ENCODE peak calls at places on chromosomes 13 and 19, in nine cellular contexts. J, C, D, V, Z, E, I, A and G are unnamed samples. For H3K4me1, the result is how much of the 10 kb centered on the place peaks cover.

GRCh38 chr19:14061751-14062557 is at the start of gene PALM3:
- DNase-seq in Z (no peak), I (no peak), J (no peak), C (no peak), D (no peak), V (no peak), E (peak), A (peak), G (no peak)

GRCh38 chr13:40031031-40031430 is 375.6 kb downstream of the COG6 start:
- DNase-seq in V (no peak), I (no peak), A (no peak), E (no peak), J (peak), D (no peak), C (no peak), Z (no peak), G (no peak)

GRCh38 chr13:73290844-73291243 is 232.0 kb downstream of the KLF5 start:
- DNase-seq in A (no peak), C (no peak), V (no peak), Z (no peak), J (no peak), D (no peak), I (no peak), E (no peak), G (no peak)

GRCh38 chr13:75399879-75400217 is 82.1 kb downstream of the TBC1D4 start:
- DNase-seq in V (no peak), Z (no peak), J (no peak), A (peak), C (peak), D (no peak), E (no peak), I (no peak), G (no peak)

GRCh38 chr19:37855098-37855497 is 51.3 kb downstream of the WDR87 start:
- DNase-seq in C (no peak), Z (peak), I (no peak), V (no peak), A (no peak), D (no peak), E (peak), J (no peak), G (no peak)

GRCh38 chr13:90968510-90968909 is 379.0 kb upstream of the MIR17HG start:
- DNase-seq in Z (no peak), E (no peak), D (peak), I (peak), V (no peak), A (no peak), J (peak), C (no peak), G (no peak)

GRCh38 chr13:32159147-32159869 is 127.7 kb downstream of the FRY start:
- DNase-seq in A (no peak), C (no peak), I (no peak), E (no peak), J (no peak), V (no peak), Z (no peak), D (no peak), G (no peak)

GRCh38 chr19:36267061-36267845 is 52.3 kb downstream of the ZNF146 start:
- DNase-seq in Z (no peak), C (no peak), I (no peak), D (no peak), V (no peak), J (no peak), E (no peak), A (no peak), G (no peak)

GRCh38 chr19:2552859-2553258 is 76.9 kb downstream of the GADD45B start:
- DNase-seq in V (no peak), I (no peak), C (no peak), E (peak), A (no peak), Z (no peak), D (no peak), J (peak), G (no peak)

GRCh38 chr19:1027953-1028902 is 1.8 kb downstream of the CNN2 start:
- DNase-seq in D (peak), E (peak), V (no peak), J (peak), A (peak), Z (peak), I (peak), C (peak), G (no peak)

GRCh38 chr13:99971576-99972189 is at the start of gene ZIC5:
- DNase-seq in C (no peak), V (no peak), I (peak), Z (no peak), E (no peak), D (peak), J (peak), A (no peak), G (no peak)

GRCh38 chr19:54104998-54105715 is 2.5 kb downstream of the NDUFA3 start:
- DNase-seq in V (no peak), Z (no peak), C (no peak), D (no peak), I (no peak), A (no peak), E (no peak), J (no peak), G (no peak)

GRCh38 chr13:36685912-36686311 is 12.1 kb downstream of the SERTM1 start:
- DNase-seq in I (no peak), E (no peak), A (no peak), C (no peak), V (no peak), J (no peak), Z (no peak), D (no peak), G (no peak)

GRCh38 chr19:49830766-49831165 is 12.7 kb downstream of the MED25 start:
- DNase-seq in V (no peak), D (no peak), A (no peak), E (no peak), J (no peak), Z (no peak), C (no peak), I (no peak), G (no peak)

GRCh38 chr19:31548941-31549340 is 199.7 kb upstream of the TSHZ3 start:
- DNase-seq in V (no peak), I (peak), J (peak), D (no peak), Z (peak), E (no peak), A (no peak), C (peak), G (no peak)

GRCh38 chr19:10884273-10884672 is 12.9 kb downstream of the CARM1 start:
- DNase-seq in A (peak), D (no peak), I (peak), C (no peak), J (no peak), E (peak), V (no peak), Z (no peak), G (no peak)
- H3K4me1 ChIP-seq in A (under half), D (half or more), I (half or more), C (under half), J (under half), E (under half), V (under half), Z (under half), G (under half)

GRCh38 chr13:97302611-97303010 is 80.5 kb downstream of the MBNL2 start:
- DNase-seq in A (no peak), Z (no peak), E (no peak), D (no peak), I (no peak), V (no peak), C (no peak), J (no peak), G (no peak)
- H3K4me1 ChIP-seq in A (under half), Z (half or more), E (under half), D (under half), I (under half), V (under half), C (under half), J (under half), G (half or more)

GRCh38 chr13:112447306-112447705 is 71.2 kb downstream of the SPACA7 start:
- DNase-seq in V (no peak), E (no peak), C (no peak), I (no peak), Z (no peak), D (no peak), J (no peak), A (no peak), G (no peak)
- H3K4me1 ChIP-seq in V (under half), E (under half), C (under half), I (under half), Z (under half), D (under half), J (under half), A (under half), G (under half)

GRCh38 chr13:44433863-44434262 is 60.2 kb downstream of the SERP2 start:
- DNase-seq in A (no peak), D (no peak), C (no peak), J (no peak), V (no peak), I (no peak), E (no peak), Z (no peak), G (no peak)

GRCh38 chr13:44431150-44431549 is 57.5 kb downstream of the SERP2 start:
- DNase-seq in D (peak), A (no peak), Z (no peak), I (peak), J (peak), C (no peak), E (peak), V (no peak), G (no peak)

GRCh38 chr13:44435142-44435982 is 61.7 kb downstream of the SERP2 start:
- DNase-seq in V (peak), A (peak), J (peak), D (peak), Z (peak), I (peak), E (peak), C (peak), G (peak)

GRCh38 chr13:44434441-44435141 is 61.0 kb downstream of the SERP2 start:
- DNase-seq in J (no peak), Z (no peak), A (no peak), E (no peak), V (no peak), C (no peak), D (no peak), I (no peak), G (no peak)

DNA sequence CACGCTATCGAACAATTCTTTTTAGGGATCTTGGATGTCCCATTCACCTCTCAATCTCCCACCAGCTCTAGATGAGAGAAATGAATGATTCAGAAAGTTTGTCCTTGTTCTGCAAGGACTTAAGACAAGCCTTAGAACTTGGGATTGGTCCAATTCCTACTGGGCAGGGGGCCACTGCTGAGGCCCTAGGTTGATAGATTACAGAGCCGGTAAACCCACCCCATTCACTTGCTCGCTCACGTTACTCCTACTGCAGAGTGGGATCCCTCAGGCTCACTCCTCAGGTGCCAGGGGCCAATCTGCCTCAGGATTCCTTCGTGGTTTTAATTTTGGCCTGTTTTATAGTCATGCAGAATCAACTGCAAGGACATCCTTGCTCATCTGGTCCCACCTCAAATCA is 59.0 kb downstream of the SERP2 start:
- DNase-seq in I (no peak), A (no peak), J (no peak), E (no peak), V (no peak), D (peak), C (no peak), Z (no peak), G (no peak)
- H3K4me1 ChIP-seq in I (under half), A (under half), J (under half), E (under half), V (under half), D (under half), C (under half), Z (under half), G (under half)

DNA sequence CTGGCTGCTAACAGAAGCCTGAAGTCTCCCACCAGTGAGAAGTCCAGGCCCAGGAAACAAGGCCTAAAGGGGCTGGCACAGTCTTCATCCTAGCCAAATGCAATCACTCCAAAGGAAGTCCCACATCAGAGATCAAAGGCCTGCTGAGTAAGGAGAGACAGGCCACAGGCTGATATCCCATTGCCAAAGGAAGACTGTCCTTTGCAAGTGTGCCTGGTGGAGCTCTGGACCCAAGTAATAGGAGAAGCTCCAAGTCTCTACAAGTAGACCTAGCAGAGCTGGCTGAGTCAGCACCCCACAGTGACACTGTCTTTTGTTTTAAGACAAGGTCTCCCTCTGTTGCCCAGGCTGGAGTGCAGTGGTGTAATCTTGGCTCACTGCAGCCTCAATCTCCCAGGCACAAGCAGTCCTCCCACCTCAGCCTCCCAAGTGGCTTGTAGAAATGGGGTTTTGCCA is 4.5 kb downstream of the DBP start:
- DNase-seq in C (peak), A (no peak), E (no peak), V (no peak), Z (no peak), I (no peak), D (no peak), J (no peak), G (no peak)
- H3K4me1 ChIP-seq in C (under half), A (under half), E (under half), V (half or more), Z (half or more), I (under half), D (under half), J (under half), G (under half)

GRCh38 chr19:19263886-19264487 is 9.1 kb downstream of the TM6SF2 start:
- DNase-seq in J (no peak), C (no peak), D (no peak), A (no peak), I (no peak), V (no peak), Z (no peak), E (no peak), G (no peak)
- H3K4me1 ChIP-seq in J (under half), C (under half), D (under half), A (under half), I (under half), V (under half), Z (under half), E (under half), G (under half)

GRCh38 chr19:11325544-11325943 is 13.9 kb downstream of the RAB3D start:
- DNase-seq in J (no peak), Z (no peak), A (no peak), C (no peak), E (no peak), D (no peak), I (no peak), V (no peak), G (no peak)

GRCh38 chr19:11324079-11324661 is 15.3 kb downstream of the RAB3D start:
- DNase-seq in V (peak), C (peak), I (no peak), E (peak), D (no peak), J (no peak), A (peak), Z (peak), G (no peak)

GRCh38 chr19:11323601-11324078 is 15.8 kb downstream of the RAB3D start:
- DNase-seq in C (no peak), D (no peak), E (no peak), A (peak), V (no peak), Z (no peak), J (no peak), I (no peak), G (no peak)

GRCh38 chr19:11322269-11323024 is 17.0 kb downstream of the RAB3D start:
- DNase-seq in I (no peak), Z (no peak), A (peak), E (no peak), D (no peak), J (no peak), V (no peak), C (no peak), G (no peak)

DNA sequence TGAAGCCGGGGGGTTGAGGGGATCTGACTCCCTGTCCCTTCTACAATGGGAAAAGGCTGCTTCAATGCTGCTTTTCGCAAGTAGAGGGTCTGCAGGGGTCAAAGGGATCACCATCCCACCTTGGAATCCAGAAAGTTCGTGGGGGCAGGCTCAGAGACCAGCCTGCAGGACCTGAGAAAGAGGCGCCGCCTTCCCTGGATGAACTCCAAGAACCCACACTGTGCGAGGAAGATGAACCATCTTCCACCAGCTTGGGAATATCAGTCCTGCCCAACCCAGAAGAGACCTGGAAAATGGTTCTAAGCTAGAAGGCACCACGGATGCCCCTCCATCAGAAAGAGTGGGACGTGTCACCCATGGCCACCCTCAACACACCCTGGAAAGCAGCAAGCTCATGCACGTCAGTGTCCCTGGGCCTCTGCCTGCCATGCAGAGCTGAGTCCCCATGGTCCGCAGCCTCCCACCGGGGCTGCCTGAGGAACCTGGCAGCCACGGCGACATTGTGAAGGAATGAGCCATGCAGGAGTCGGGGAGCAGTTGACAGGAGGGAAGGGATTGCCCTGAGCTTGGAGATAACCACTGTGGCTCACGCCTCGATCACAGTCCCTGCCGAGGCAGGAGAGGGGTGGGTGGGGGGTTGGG is 14.6 kb downstream of the RAB3D start:
- DNase-seq in C (no peak), J (no peak), I (no peak), A (no peak), Z (no peak), D (no peak), V (no peak), E (no peak), G (no peak)
- H3K4me1 ChIP-seq in C (under half), J (under half), I (under half), A (under half), Z (half or more), D (under half), V (under half), E (under half), G (under half)

GRCh38 chr19:45767410-45767880 is 1.6 kb downstream of the SIX5 start:
- DNase-seq in D (no peak), E (peak), J (peak), Z (peak), C (peak), A (peak), V (no peak), I (peak), G (no peak)

GRCh38 chr19:45768644-45769053 is 403 bp downstream of the SIX5 start:
- DNase-seq in C (no peak), D (peak), Z (peak), E (peak), V (no peak), J (peak), A (no peak), I (peak), G (no peak)

GRCh38 chr19:45769054-45769782 is at the start of gene SIX5:
- DNase-seq in A (peak), V (peak), D (peak), Z (peak), I (peak), J (peak), C (peak), E (peak), G (peak)

GRCh38 chr19:45766919-45767346 is 2.1 kb downstream of the SIX5 start:
- DNase-seq in Z (peak), E (no peak), V (no peak), D (peak), J (no peak), C (peak), A (no peak), I (peak), G (no peak)

DNA sequence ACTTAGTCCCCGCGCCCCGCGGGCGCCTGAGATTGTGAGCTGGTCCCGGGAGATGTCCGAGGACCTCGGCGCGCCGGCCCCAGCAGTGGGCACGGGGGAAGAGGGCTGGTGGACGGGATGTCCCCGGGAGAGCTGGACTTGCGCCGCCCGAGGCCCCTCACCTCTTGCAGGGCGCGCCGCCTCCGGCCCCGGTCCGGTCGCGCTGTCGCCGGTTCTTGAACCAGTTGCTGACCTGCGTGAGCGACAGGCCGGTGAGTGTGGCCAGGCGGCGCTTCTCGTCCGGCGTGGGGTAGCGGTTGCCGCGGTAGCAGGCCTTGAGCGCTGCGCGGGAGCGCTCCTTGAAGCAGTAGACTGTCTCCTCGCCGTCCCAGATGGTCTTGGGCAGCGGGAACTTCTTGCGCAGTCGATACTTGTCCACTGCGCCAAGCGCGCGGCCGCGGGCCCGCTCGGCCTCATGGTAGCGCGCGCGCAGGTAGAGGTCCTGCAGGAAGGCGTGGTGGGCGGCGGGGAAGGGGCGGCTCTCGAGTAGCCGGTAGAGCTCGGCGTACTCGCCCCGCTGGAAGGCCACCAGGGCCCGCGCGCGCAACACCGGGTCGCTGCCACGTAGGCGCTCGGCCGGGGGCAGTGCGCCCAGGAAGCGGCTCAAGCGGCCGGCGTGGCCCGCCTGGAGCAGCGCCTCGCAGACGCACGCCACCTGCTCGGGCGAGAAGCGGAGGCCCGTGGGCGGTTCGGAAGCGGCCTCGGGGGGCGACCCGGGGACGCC is 990 bp downstream of the SIX5 start:
- DNase-seq in A (peak), E (peak), C (peak), Z (peak), I (peak), J (peak), D (peak), V (no peak), G (no peak)
- H3K4me1 ChIP-seq in A (under half), E (under half), C (under half), Z (half or more), I (under half), J (under half), D (under half), V (under half), G (under half)

GRCh38 chr19:8459095-8459494 is 14.3 kb downstream of the HNRNPM start:
- DNase-seq in J (no peak), E (no peak), C (no peak), A (no peak), V (no peak), Z (no peak), I (no peak), D (no peak), G (no peak)
- H3K4me1 ChIP-seq in J (under half), E (under half), C (under half), A (under half), V (half or more), Z (half or more), I (under half), D (under half), G (half or more)

DNA sequence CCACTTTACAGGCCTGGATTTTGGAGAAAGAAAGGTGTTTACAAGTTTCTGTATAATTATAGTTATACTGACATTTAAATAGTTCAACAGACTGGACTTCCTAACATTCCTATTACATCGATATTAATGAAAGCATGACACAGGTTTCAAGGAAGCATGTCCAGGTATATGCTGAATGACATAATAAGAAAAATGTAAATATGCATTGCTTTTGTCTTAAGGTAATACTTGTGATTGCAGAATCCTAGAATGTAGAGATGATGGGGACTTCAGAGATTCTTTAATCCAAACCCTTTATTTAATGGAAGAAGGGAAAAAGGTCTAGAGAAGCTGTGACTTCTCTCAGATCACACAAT is 5.0 kb downstream of the STARD13 start:
- DNase-seq in V (no peak), J (no peak), D (no peak), C (no peak), Z (no peak), A (peak), E (no peak), I (no peak), G (no peak)
- H3K4me1 ChIP-seq in V (half or more), J (under half), D (under half), C (under half), Z (half or more), A (half or more), E (under half), I (under half), G (under half)